ENCODE peak calls at places on chromosome 21, in ten cellular contexts. J is mucosa of descending colon, L is coronary artery, S is prostate gland, Y is BJ, H is heart left ventricle, F is kidney, V is sigmoid colon, C is osteocyte, M is WTC11. X is an unnamed sample.

GRCh38 chr21:31732891-31733520 is 1.1 kb upstream of the SCAF4 start:
- DNase-seq in J (peak), L (no peak), S (no peak), Y (no peak), H (no peak), F (no peak), V (peak), C (no peak), M (peak), X (no peak)

GRCh38 chr21:38343691-38344090 is 86.9 kb downstream of the KCNJ15 start:
- DNase-seq in J (no peak), L (peak), S (peak), Y (no peak), H (no peak), F (no peak), V (no peak), C (no peak), M (no peak), X (no peak)

GRCh38 chr21:32135401-32136363 is 143.2 kb downstream of the MIS18A start:
- DNase-seq in J (no peak), L (no peak), S (no peak), Y (peak), H (no peak), F (no peak), V (no peak), C (no peak), M (no peak), X (no peak)

GRCh38 chr21:31630062-31630711 is 29.3 kb upstream of the SOD1 start:
- DNase-seq in J (no peak), L (no peak), S (peak), Y (peak), H (no peak), F (no peak), V (no peak), C (peak), M (no peak), X (no peak)

GRCh38 chr21:36534656-36535055 is 54.7 kb upstream of the CLDN14 start:
- DNase-seq in J (no peak), L (no peak), S (no peak), Y (no peak), H (no peak), F (no peak), V (no peak), C (no peak), M (no peak), X (no peak)

GRCh38 chr21:28235169-28235892 is 757.3 kb downstream of the LTN1 start:
- DNase-seq in J (no peak), L (no peak), S (no peak), Y (no peak), H (no peak), F (no peak), V (peak), C (no peak), M (peak), X (no peak)

GRCh38 chr21:27819299-27819698 is 852.4 kb upstream of the ADAMTS5 start:
- DNase-seq in J (no peak), L (no peak), S (no peak), Y (no peak), H (no peak), F (no peak), V (no peak), C (no peak), M (no peak), X (no peak)

GRCh38 chr21:33021150-33021549 is 4.6 kb upstream of the OLIG2 start:
- DNase-seq in J (no peak), L (peak), S (no peak), Y (no peak), H (no peak), F (no peak), V (no peak), C (no peak), M (no peak), X (no peak)

GRCh38 chr21:10521091-10521598 is at the start of gene TPTE:
- DNase-seq in J (no peak), L (peak), S (no peak), Y (no peak), H (no peak), F (no peak), V (no peak), C (no peak), M (no peak), X (no peak)

GRCh38 chr21:25360593-25360992 is 246.7 kb downstream of the MRPL39 start:
- DNase-seq in J (no peak), L (no peak), S (no peak), Y (no peak), H (no peak), F (no peak), V (no peak), C (no peak), M (no peak), X (no peak)

GRCh38 chr21:16124397-16125130 is 394.8 kb downstream of the USP25 start:
- DNase-seq in J (no peak), L (no peak), S (no peak), Y (peak), H (no peak), F (no peak), V (no peak), C (no peak), M (no peak), X (no peak)

GRCh38 chr21:15058718-15059316 is 6.0 kb downstream of the NRIP1 start:
- DNase-seq in J (no peak), L (no peak), S (no peak), Y (peak), H (no peak), F (no peak), V (no peak), C (no peak), M (no peak), X (no peak)

GRCh38 chr21:27112186-27112585 is 145.3 kb upstream of the ADAMTS5 start:
- DNase-seq in J (no peak), L (no peak), S (no peak), Y (no peak), H (no peak), F (no peak), V (no peak), C (no peak), M (no peak), X (no peak)

GRCh38 chr21:17590443-17590842 is 22.3 kb downstream of the BTG3 start:
- DNase-seq in J (no peak), L (no peak), S (no peak), Y (no peak), H (no peak), F (no peak), V (no peak), C (no peak), M (no peak), X (no peak)

GRCh38 chr21:33296156-33296555 is 28.6 kb upstream of the IFNAR1 start:
- DNase-seq in J (peak), L (no peak), S (no peak), Y (no peak), H (no peak), F (no peak), V (no peak), C (no peak), M (no peak), X (no peak)

GRCh38 chr21:42622284-42622683 is 31.1 kb upstream of the PDE9A start:
- DNase-seq in J (no peak), L (no peak), S (no peak), Y (no peak), H (no peak), F (no peak), V (no peak), C (no peak), M (no peak), X (no peak)

GRCh38 chr21:32378956-32379355 is 13.9 kb downstream of the URB1 start:
- DNase-seq in J (no peak), L (no peak), S (no peak), Y (peak), H (peak), F (no peak), V (no peak), C (no peak), M (no peak), X (no peak)

GRCh38 chr21:17472167-17472566 is 40.7 kb upstream of the CXADR start:
- DNase-seq in J (no peak), L (no peak), S (peak), Y (no peak), H (no peak), F (no peak), V (no peak), C (no peak), M (no peak), X (no peak)

GRCh38 chr21:25901580-25901979 is 166.8 kb downstream of the GABPA start:
- DNase-seq in J (no peak), L (no peak), S (no peak), Y (no peak), H (no peak), F (no peak), V (no peak), C (no peak), M (no peak), X (no peak)

GRCh38 chr21:18553786-18554185 is 150.2 kb upstream of the TMPRSS15 start:
- DNase-seq in J (no peak), L (no peak), S (no peak), Y (no peak), H (no peak), F (no peak), V (no peak), C (no peak), M (no peak), X (no peak)

GRCh38 chr21:43287111-43287973 is 118.5 kb downstream of the CRYAA start:
- DNase-seq in J (peak), L (no peak), S (no peak), Y (no peak), H (peak), F (peak), V (no peak), C (no peak), M (no peak), X (no peak)

GRCh38 chr21:14988760-14989159 is 76.0 kb downstream of the NRIP1 start:
- DNase-seq in J (no peak), L (no peak), S (no peak), Y (no peak), H (no peak), F (no peak), V (no peak), C (no peak), M (no peak), X (no peak)

GRCh38 chr21:17828223-17828622 is 9.1 kb upstream of the C21orf91 start:
- DNase-seq in J (no peak), L (no peak), S (no peak), Y (peak), H (no peak), F (no peak), V (no peak), C (no peak), M (no peak), X (no peak)

GRCh38 chr21:8993943-8994639 is 1527.3 kb upstream of the TPTE start:
- DNase-seq in J (no peak), L (no peak), S (no peak), Y (no peak), H (no peak), F (no peak), V (no peak), C (no peak), M (no peak), X (no peak)

GRCh38 chr21:14545906-14546480 is at the start of gene SAMSN1:
- DNase-seq in J (peak), L (no peak), S (no peak), Y (no peak), H (peak), F (no peak), V (peak), C (no peak), M (no peak), X (no peak)

GRCh38 chr21:31470896-31471694 is 127.0 kb upstream of the TIAM1 start:
- DNase-seq in J (no peak), L (no peak), S (no peak), Y (no peak), H (no peak), F (no peak), V (no peak), C (no peak), M (peak), X (no peak)

GRCh38 chr21:36723371-36723881 is 24.5 kb downstream of the SIM2 start:
- DNase-seq in J (no peak), L (no peak), S (no peak), Y (no peak), H (no peak), F (peak), V (peak), C (no peak), M (no peak), X (no peak)

GRCh38 chr21:43645414-43645891 is 13.8 kb downstream of the HSF2BP start:
- DNase-seq in J (no peak), L (no peak), S (peak), Y (no peak), H (peak), F (no peak), V (peak), C (no peak), M (peak), X (peak)

GRCh38 chr21:21165063-21165645 is 166.9 kb downstream of the NCAM2 start:
- DNase-seq in J (no peak), L (no peak), S (no peak), Y (peak), H (peak), F (no peak), V (no peak), C (no peak), M (no peak), X (no peak)

GRCh38 chr21:32380940-32381339 is 11.9 kb downstream of the URB1 start:
- DNase-seq in J (no peak), L (no peak), S (no peak), Y (no peak), H (no peak), F (no peak), V (no peak), C (no peak), M (no peak), X (no peak)

GRCh38 chr21:33162436-33162921 is 67.3 kb upstream of the IFNAR2 start:
- DNase-seq in J (no peak), L (no peak), S (no peak), Y (no peak), H (no peak), F (peak), V (no peak), C (no peak), M (no peak), X (no peak)

GRCh38 chr21:43369124-43369523 is 57.8 kb downstream of the SIK1 start:
- DNase-seq in J (no peak), L (no peak), S (no peak), Y (no peak), H (no peak), F (no peak), V (no peak), C (no peak), M (no peak), X (no peak)

GRCh38 chr21:36725793-36726386 is 27.0 kb downstream of the SIM2 start:
- DNase-seq in J (no peak), L (peak), S (no peak), Y (no peak), H (no peak), F (peak), V (peak), C (no peak), M (no peak), X (no peak)

GRCh38 chr21:37534431-37534830 is 167.9 kb downstream of the DYRK1A start:
- DNase-seq in J (no peak), L (no peak), S (no peak), Y (no peak), H (no peak), F (no peak), V (no peak), C (peak), M (no peak), X (no peak)

GRCh38 chr21:20419780-20420179 is 578.4 kb upstream of the NCAM2 start:
- DNase-seq in J (no peak), L (no peak), S (no peak), Y (no peak), H (no peak), F (no peak), V (no peak), C (no peak), M (no peak), X (no peak)

GRCh38 chr21:45498646-45499000 is 43.6 kb downstream of the SLC19A1 start:
- DNase-seq in J (no peak), L (no peak), S (no peak), Y (no peak), H (peak), F (no peak), V (no peak), C (no peak), M (no peak), X (no peak)
- TF ChIP-seq CTCF in J (no peak), L (no peak), S (no peak), Y (no peak), H (no peak), F (no peak), V (no peak), C (no peak), M (no peak), X (no peak)

GRCh38 chr21:24045373-24045772 is 1561.9 kb downstream of the MRPL39 start:
- DNase-seq in J (no peak), L (no peak), S (no peak), Y (no peak), H (no peak), F (no peak), V (no peak), C (no peak), M (no peak), X (no peak)

GRCh38 chr21:24046816-24047443 is 1560.4 kb downstream of the MRPL39 start:
- DNase-seq in J (no peak), L (no peak), S (no peak), Y (no peak), H (no peak), F (no peak), V (no peak), C (no peak), M (no peak), X (no peak)

GRCh38 chr21:24050233-24050632 is 1557.0 kb downstream of the MRPL39 start:
- DNase-seq in J (no peak), L (no peak), S (no peak), Y (no peak), H (no peak), F (no peak), V (no peak), C (no peak), M (no peak), X (no peak)

GRCh38 chr21:24042687-24043086 is 1564.6 kb downstream of the MRPL39 start:
- DNase-seq in J (no peak), L (no peak), S (no peak), Y (no peak), H (no peak), F (no peak), V (no peak), C (no peak), M (no peak), X (no peak)

DNA sequence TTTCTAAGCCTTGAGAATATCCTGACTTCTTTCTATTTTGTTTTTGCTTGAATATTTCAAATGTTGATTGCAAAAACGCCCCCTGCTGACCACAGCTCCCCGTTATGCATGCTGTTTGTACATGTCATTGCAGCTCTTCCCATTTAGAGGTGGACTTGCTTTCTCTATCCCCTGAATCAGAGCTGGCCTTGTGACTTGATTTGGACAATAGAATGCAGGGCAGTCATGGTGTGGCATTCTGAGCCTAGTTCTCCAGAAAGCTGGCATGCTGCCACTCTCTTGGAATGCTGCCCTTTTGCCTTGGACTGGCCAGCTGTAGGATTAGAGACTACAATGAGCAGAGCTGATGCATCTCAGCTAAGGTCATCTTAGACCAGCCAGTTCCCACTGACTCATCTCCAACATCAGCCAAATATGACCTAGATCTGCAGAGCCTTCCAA is 1561.5 kb downstream of the MRPL39 start:
- DNase-seq in J (peak), L (peak), S (peak), Y (no peak), H (peak), F (peak), V (peak), C (no peak), M (peak), X (peak)
- TF ChIP-seq CTCF in J (no peak), L (no peak), S (no peak), Y (no peak), H (peak), F (peak), V (no peak), C (peak), M (no peak), X (no peak)

DNA sequence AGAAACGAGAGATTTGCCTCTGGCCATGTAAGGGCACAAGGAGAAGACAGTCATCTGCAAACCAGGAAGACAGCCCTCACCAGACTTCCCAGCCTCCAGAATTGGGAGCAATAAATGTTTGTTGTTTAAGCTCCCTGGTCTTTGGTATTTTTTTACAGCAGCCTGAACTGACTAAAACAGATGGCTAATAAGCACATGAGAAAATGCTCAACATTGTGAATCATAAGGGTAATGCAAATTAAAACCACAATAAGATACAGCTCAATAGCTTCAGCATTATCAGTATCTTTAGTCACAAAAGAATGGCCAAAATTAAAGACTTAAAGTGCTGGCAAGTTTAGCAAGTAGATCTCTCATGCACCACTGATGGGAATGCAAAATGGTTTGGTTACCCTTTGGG is 11.7 kb downstream of the UBE2G2 start:
- DNase-seq in J (no peak), L (no peak), S (no peak), Y (peak), H (no peak), F (no peak), V (no peak), C (no peak), M (no peak), X (no peak)
- TF ChIP-seq CTCF in J (no peak), L (no peak), S (no peak), Y (no peak), H (no peak), F (no peak), V (no peak), C (no peak), M (no peak), X (no peak)

GRCh38 chr21:39654951-39655350 is 42.2 kb downstream of the B3GALT5 start:
- DNase-seq in J (no peak), L (no peak), S (no peak), Y (no peak), H (no peak), F (no peak), V (no peak), C (no peak), M (no peak), X (no peak)
- TF ChIP-seq CTCF in J (no peak), L (no peak), S (no peak), Y (no peak), H (no peak), F (no peak), V (no peak), C (no peak), M (no peak), X (no peak)

GRCh38 chr21:46178961-46179360 is 5.3 kb downstream of the SPATC1L start:
- DNase-seq in J (no peak), L (no peak), S (no peak), Y (no peak), H (no peak), F (no peak), V (no peak), C (no peak), M (no peak), X (no peak)
- TF ChIP-seq CTCF in J (no peak), L (no peak), S (no peak), Y (no peak), H (no peak), F (no peak), V (no peak), C (no peak), M (no peak), X (no peak)

DNA sequence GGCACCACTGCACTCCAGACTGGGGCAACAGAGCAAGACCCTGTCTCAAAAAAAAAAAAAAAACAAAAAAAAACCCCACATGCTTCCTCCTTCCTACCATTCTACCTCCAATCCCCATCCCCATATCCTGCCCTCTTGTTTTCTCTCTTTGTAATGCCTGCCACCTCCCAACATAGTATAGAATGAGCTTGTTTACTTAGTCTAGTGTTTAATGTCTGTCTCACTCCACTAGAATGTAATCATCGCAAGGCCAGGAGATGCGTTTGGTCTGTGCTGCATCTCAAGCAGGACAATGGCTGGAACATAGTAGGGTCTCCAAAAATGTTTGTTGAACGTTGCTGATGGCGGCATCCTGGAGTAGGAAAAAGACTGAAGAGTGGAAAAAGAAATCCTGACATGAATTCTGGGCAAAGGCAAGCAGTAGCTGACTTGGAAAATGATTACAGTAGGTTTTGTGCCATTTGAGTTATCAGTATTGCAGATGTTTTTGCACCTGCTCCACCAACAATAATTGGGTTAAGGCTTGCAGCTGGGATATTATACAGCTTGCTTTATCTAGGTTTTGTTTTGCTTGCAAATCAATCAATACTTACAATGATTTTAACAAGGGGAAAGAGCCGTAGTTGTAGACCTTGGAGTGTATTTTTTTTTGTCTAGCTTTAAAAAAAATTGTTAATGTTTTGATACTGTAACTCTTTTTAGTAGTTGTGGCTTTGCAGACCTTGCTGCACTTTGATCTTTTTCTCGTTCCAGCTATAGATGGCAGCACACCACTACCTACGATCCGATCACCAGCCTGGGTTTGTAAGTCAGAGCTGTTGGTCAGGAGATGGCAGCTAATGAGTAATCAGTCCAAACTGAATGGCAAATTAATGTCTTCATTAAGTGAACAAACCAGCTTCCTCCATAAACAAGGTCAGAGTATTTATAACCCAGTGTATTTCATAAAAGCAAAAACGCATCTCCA is 62.4 kb downstream of the BACH1 start:
- DNase-seq in J (no peak), L (no peak), S (no peak), Y (no peak), H (no peak), F (no peak), V (no peak), C (no peak), M (no peak), X (no peak)
- TF ChIP-seq CTCF in J (no peak), L (no peak), S (no peak), Y (no peak), H (no peak), F (peak), V (no peak), C (peak), M (no peak), X (no peak)

GRCh38 chr21:41359289-41359688 is 2.5 kb upstream of the MX2 start:
- DNase-seq in J (peak), L (no peak), S (no peak), Y (no peak), H (no peak), F (peak), V (no peak), C (peak), M (peak), X (peak)
- TF ChIP-seq CTCF in J (no peak), L (no peak), S (no peak), Y (no peak), H (no peak), F (no peak), V (no peak), C (no peak), M (no peak), X (peak)